ENCODE peak calls at places on chromosomes 6 and 20, in four cellular contexts. E is GM12878, T is HepG2, U is H1. Z is an unnamed sample.

GRCh38 chr6:115485400-115485799 is 575.3 kb downstream of the FRK start:
- DNase-seq in T (no peak), E (no peak), U (no peak), Z (peak)

GRCh38 chr6:165183496-165184140 is 125.8 kb downstream of the C6orf118 start:
- DNase-seq in U (no peak), T (no peak), E (no peak), Z (no peak)

GRCh38 chr6:26299286-26300042 is 65.5 kb upstream of the BTN3A2 start:
- DNase-seq in T (no peak), E (no peak), U (no peak), Z (no peak)

GRCh38 chr6:158290040-158290439 is 22.2 kb upstream of the TULP4 start:
- DNase-seq in E (peak), U (no peak), T (no peak), Z (no peak)

GRCh38 chr6:168165373-168165772 is 86.4 kb upstream of the FRMD1 start:
- DNase-seq in T (no peak), E (no peak), U (no peak), Z (no peak)

GRCh38 chr6:39050453-39051112 is 2.0 kb downstream of the GLP1R start:
- DNase-seq in E (no peak), T (no peak), U (no peak), Z (no peak)

GRCh38 chr6:105178110-105178509 is 1.7 kb downstream of the POPDC3 start:
- DNase-seq in E (no peak), T (no peak), U (no peak), Z (no peak)

GRCh38 chr20:63877755-63878470 is 12.8 kb downstream of the TPD52L2 start:
- DNase-seq in U (no peak), E (no peak), T (no peak), Z (no peak)

GRCh38 chr6:141482773-141483172 is 650.0 kb upstream of the GJE1 start:
- DNase-seq in T (no peak), U (no peak), E (no peak), Z (no peak)

GRCh38 chr6:32941412-32941784 is 570 bp upstream of the HLA-DMB start:
- DNase-seq in U (no peak), T (no peak), E (peak), Z (no peak)

GRCh38 chr6:126064257-126064993 is 78.1 kb downstream of the TRMT11 start:
- DNase-seq in U (no peak), E (no peak), T (no peak), Z (no peak)

GRCh38 chr6:158312672-158313397 is 570 bp downstream of the TULP4 start:
- DNase-seq in U (no peak), T (no peak), E (no peak), Z (no peak)

GRCh38 chr6:51814418-51814817 is 273.0 kb downstream of the PKHD1 start:
- DNase-seq in E (no peak), T (no peak), U (peak), Z (no peak)

GRCh38 chr20:22584922-22585785 is 782 bp upstream of the FOXA2 start:
- DNase-seq in E (no peak), T (peak), U (no peak), Z (no peak)

GRCh38 chr20:39861381-39861780 is 827.7 kb downstream of the MAFB start:
- DNase-seq in E (no peak), U (no peak), T (no peak), Z (no peak)

GRCh38 chr6:55963301-55963700 is 87.9 kb upstream of the BMP5 start:
- DNase-seq in U (no peak), T (peak), E (no peak), Z (peak)

GRCh38 chr20:24406251-24406650 is 63.2 kb upstream of the SYNDIG1 start:
- DNase-seq in E (no peak), U (no peak), T (no peak), Z (no peak)

GRCh38 chr6:20879121-20879520 is 344.9 kb downstream of the CDKAL1 start:
- DNase-seq in U (no peak), T (no peak), E (no peak), Z (no peak)

GRCh38 chr20:35279040-35279439 is 1.1 kb upstream of the MMP24OS start:
- DNase-seq in T (no peak), U (no peak), E (no peak), Z (no peak)

GRCh38 chr6:119661078-119661477 is 311.5 kb upstream of the MAN1A1 start:
- DNase-seq in U (no peak), T (no peak), E (no peak), Z (no peak)

GRCh38 chr6:161226005-161226964 is 47.6 kb downstream of the AGPAT4 start:
- DNase-seq in E (no peak), T (no peak), U (no peak), Z (no peak)

GRCh38 chr20:57999465-58000111 is 228.9 kb downstream of the ANKRD60 start:
- DNase-seq in E (no peak), T (no peak), U (no peak), Z (no peak)

GRCh38 chr20:50218987-50219435 is 28.4 kb downstream of the CEBPB start:
- DNase-seq in E (no peak), U (no peak), T (peak), Z (no peak)

DNA sequence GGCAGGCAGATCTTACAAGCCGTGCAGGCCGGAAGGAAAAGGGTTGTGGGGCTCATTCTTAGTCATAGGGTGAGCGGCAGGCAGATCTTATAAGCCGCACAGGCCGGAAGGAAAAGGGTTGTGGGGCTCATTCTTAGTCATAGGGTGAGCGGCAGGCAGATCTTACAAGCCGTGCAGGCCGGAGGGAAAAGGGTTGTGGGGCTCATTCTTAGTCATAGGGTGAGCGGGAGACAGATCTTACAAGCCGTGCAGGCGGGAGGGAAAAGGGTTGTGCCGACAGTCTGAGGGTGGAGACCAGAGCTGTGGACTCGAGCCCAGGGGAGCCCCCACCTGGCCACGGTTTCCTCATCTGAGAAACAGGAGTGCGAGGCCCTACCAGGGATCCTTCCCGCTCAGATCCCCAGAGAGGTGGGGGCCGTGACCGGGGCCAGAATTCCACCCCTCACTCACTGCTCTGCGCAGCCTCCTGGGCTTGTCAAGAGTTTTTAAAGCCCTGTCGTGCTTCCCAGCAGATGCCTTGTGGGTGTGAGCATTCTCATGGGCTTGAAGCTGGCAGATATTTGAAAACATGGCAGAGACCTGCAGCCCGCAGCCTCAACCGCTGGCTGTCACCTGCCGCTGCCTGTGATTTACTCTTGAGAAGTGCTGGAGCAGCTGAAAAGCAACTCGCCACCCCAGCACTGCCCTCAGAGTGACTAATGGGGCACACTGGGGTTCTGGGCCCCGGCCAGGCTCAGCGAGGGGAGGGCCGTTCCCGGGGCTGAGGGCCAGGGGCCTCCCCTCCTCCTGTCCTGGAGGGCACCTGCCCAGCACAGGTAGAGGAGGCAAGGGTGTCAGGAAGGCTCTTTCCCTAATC is 31.9 kb downstream of the NTSR1 start:
- DNase-seq in E (peak), T (peak), U (no peak), Z (no peak)
- TF ChIP-seq SP1 in E (no peak), T (no peak), U (no peak), Z (no peak)

GRCh38 chr20:37344506-37345338 is 1.2 kb upstream of the SRC start:
- DNase-seq in E (no peak), T (peak), U (no peak), Z (no peak)

GRCh38 chr20:37346526-37347346 is 796 bp downstream of the SRC start:
- DNase-seq in T (no peak), E (no peak), U (no peak), Z (no peak)

GRCh38 chr20:37346232-37346525 is 239 bp downstream of the SRC start:
- DNase-seq in U (no peak), E (no peak), T (no peak), Z (no peak)

GRCh38 chr20:37343994-37344355 is 2.0 kb upstream of the SRC start:
- DNase-seq in U (no peak), E (no peak), T (no peak), Z (no peak)

DNA sequence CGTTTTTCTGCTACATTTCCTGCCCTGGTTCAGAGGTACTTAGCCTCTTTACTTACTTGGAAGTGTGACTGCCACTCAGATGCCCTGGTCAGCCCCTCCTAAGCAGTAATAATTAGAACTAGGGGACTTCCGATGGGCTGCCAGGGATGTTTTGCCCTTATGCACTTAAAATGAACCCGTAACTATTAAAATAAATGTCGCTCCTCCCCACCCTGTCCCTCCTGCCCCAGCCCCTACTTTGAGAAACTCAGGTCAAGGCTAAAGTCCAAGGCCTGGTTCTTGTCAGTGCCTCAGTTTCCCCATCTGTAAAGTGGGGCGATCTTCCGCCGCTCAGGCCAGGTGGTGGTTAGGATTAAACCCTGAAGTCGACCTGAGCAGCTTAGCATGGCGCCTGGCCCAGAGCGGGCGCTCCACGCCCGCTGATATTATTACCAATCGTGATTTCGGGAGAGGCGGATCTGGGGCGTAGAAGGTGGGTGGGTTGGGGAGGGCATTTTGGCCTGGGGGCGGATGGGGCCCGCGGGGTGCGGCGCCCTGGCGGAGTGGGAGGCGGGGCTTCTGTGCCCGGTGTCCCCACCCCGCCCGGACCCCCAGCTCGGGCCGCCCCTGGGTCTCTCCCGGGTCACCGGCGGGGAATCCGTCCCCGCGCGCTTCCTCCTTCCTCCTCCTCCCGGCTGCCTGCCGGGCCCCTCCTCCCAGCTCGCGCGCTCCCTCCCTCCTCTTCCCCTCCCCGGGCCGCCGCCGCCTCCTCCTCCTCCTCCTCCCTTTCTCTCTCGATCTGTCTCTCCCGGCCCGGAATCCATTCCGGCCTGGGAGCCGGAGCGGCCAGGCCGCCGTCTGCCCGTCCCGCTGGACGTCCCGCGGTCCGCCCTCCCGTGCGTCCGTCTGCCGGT is at the start of gene SRC:
- DNase-seq in U (peak), T (peak), E (no peak), Z (peak)
- TF ChIP-seq SUZ12 in U (no peak), T (no peak), E (no peak), Z (no peak)

GRCh38 chr6:30932665-30933365 is 845 bp upstream of the SFTA2 start:
- DNase-seq in U (no peak), E (no peak), T (no peak), Z (no peak)
- TF ChIP-seq SP1 in U (no peak), E (no peak), T (no peak), Z (no peak)

DNA sequence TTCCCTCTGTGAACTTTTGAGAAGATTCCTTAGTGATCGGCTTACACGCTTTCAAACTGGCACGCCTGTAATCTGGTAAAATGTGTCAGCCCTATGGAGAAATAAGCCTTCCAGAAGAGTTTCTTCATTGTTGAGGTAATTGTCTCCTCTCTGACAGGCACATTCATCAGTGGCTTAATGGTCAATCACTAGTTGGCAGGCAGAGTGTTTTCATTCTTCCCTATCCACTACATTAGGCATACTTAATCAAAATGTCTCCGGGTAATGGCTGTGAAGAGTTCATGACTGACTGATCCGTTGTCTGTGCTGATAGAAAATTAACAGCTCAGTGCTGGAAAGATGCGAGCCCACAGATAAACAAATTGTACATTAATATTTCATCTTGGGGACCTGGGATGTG is 31.3 kb downstream of the TSHZ2 start:
- DNase-seq in U (no peak), E (no peak), T (no peak), Z (no peak)
- TF ChIP-seq SUZ12 in U (no peak), E (no peak), T (no peak), Z (no peak)